ENCODE peak calls at places on chromosomes 11 and 22, in ten cellular contexts. K, P, O, B, Y, J, D, F, Q and R are unnamed samples.

GRCh38 chr11:44658451-44658850 is 68.3 kb upstream of the TSPAN18 start:
- DNase-seq in K (peak), P (no peak), O (peak), B (no peak), Y (no peak), J (peak), D (no peak), F (no peak), Q (no peak), R (no peak)

GRCh38 chr22:18984564-18984963 is 48.5 kb upstream of the PRODH start:
- DNase-seq in K (no peak), P (no peak), O (no peak), B (no peak), Y (no peak), J (no peak), D (no peak), F (no peak), Q (no peak), R (no peak)

GRCh38 chr22:38317237-38317994 is at the start of gene CSNK1E:
- DNase-seq in K (peak), P (peak), O (peak), B (peak), Y (peak), J (peak), D (peak), F (peak), Q (peak), R (peak)

GRCh38 chr11:134521001-134521400 is 109.0 kb upstream of the B3GAT1 start:
- DNase-seq in K (no peak), P (no peak), O (no peak), B (no peak), Y (no peak), J (no peak), D (no peak), F (no peak), Q (no peak), R (no peak)

GRCh38 chr11:33942954-33943353 is 51.1 kb upstream of the LMO2 start:
- DNase-seq in K (peak), P (peak), O (peak), B (no peak), Y (peak), J (no peak), D (peak), F (peak), Q (no peak), R (no peak)

GRCh38 chr22:33780761-33781160 is 139.5 kb downstream of the LARGE1 start:
- DNase-seq in K (no peak), P (no peak), O (no peak), B (no peak), Y (no peak), J (no peak), D (no peak), F (no peak), Q (no peak), R (no peak)

GRCh38 chr11:72189448-72190250 is 2.3 kb upstream of the FOLR1 start:
- DNase-seq in K (no peak), P (no peak), O (peak), B (no peak), Y (no peak), J (peak), D (peak), F (no peak), Q (no peak), R (no peak)

GRCh38 chr22:30636226-30637077 is 871 bp downstream of the SLC35E4 start:
- DNase-seq in K (no peak), P (peak), O (peak), B (no peak), Y (no peak), J (peak), D (peak), F (peak), Q (no peak), R (peak)

GRCh38 chr11:35088676-35089075 is 50.3 kb upstream of the CD44 start:
- DNase-seq in K (no peak), P (no peak), O (no peak), B (no peak), Y (no peak), J (no peak), D (peak), F (no peak), Q (no peak), R (no peak)

GRCh38 chr11:46381046-46381835 is at the start of gene MDK:
- DNase-seq in K (peak), P (no peak), O (no peak), B (no peak), Y (no peak), J (peak), D (no peak), F (no peak), Q (no peak), R (peak)

GRCh38 chr11:95330332-95330731 is 99.3 kb upstream of the SESN3 start:
- DNase-seq in K (no peak), P (peak), O (no peak), B (no peak), Y (no peak), J (peak), D (no peak), F (no peak), Q (no peak), R (no peak)

GRCh38 chr11:3835752-3836151 is 5.0 kb downstream of the RHOG start:
- DNase-seq in K (no peak), P (no peak), O (no peak), B (no peak), Y (no peak), J (no peak), D (no peak), F (peak), Q (no peak), R (no peak)

GRCh38 chr11:90250970-90251369 is 28.1 kb upstream of the CHORDC1 start:
- DNase-seq in K (no peak), P (no peak), O (no peak), B (no peak), Y (no peak), J (no peak), D (no peak), F (no peak), Q (no peak), R (no peak)

GRCh38 chr11:43765194-43765593 is 84.7 kb downstream of the HSD17B12 start:
- DNase-seq in K (no peak), P (no peak), O (no peak), B (no peak), Y (no peak), J (no peak), D (no peak), F (no peak), Q (no peak), R (no peak)

GRCh38 chr11:117972044-117972443 is 14.2 kb upstream of the IL10RA start:
- DNase-seq in K (no peak), P (no peak), O (no peak), B (no peak), Y (peak), J (no peak), D (no peak), F (no peak), Q (no peak), R (no peak)

GRCh38 chr11:8229299-8230177 is 34.1 kb downstream of the LMO1 start:
- DNase-seq in K (peak), P (no peak), O (no peak), B (no peak), Y (no peak), J (no peak), D (peak), F (peak), Q (no peak), R (peak)

GRCh38 chr11:60777572-60777971 is 7.6 kb upstream of the MS4A10 start:
- DNase-seq in K (peak), P (peak), O (peak), B (no peak), Y (no peak), J (no peak), D (peak), F (peak), Q (no peak), R (no peak)

GRCh38 chr11:85685131-85685819 is 720 bp downstream of the CCDC89 start:
- DNase-seq in K (peak), P (no peak), O (peak), B (no peak), Y (no peak), J (peak), D (no peak), F (no peak), Q (no peak), R (no peak)

GRCh38 chr11:8593935-8594909 is at the start of gene STK33:
- DNase-seq in K (peak), P (peak), O (no peak), B (no peak), Y (no peak), J (peak), D (peak), F (peak), Q (no peak), R (peak)

GRCh38 chr11:62129610-62130497 is 6.0 kb downstream of the INCENP start:
- DNase-seq in K (no peak), P (no peak), O (no peak), B (no peak), Y (peak), J (no peak), D (no peak), F (no peak), Q (no peak), R (no peak)

GRCh38 chr22:23779731-23780130 is 7.0 kb upstream of the SMARCB1 start:
- DNase-seq in K (no peak), P (no peak), O (no peak), B (no peak), Y (no peak), J (no peak), D (no peak), F (no peak), Q (no peak), R (no peak)

GRCh38 chr11:29310016-29310415 is 706.8 kb downstream of the KCNA4 start:
- DNase-seq in K (peak), P (peak), O (peak), B (no peak), Y (no peak), J (no peak), D (peak), F (no peak), Q (no peak), R (no peak)

GRCh38 chr22:37514526-37515051 is 4.6 kb downstream of the CARD10 start:
- DNase-seq in K (no peak), P (no peak), O (no peak), B (no peak), Y (no peak), J (no peak), D (peak), F (no peak), Q (no peak), R (no peak)

GRCh38 chr11:12827929-12828812 is 153.9 kb downstream of the TEAD1 start:
- DNase-seq in K (peak), P (peak), O (peak), B (no peak), Y (no peak), J (peak), D (peak), F (no peak), Q (peak), R (peak)

GRCh38 chr11:93846411-93846810 is 4.0 kb downstream of the VSTM5 start:
- DNase-seq in K (peak), P (peak), O (peak), B (no peak), Y (no peak), J (no peak), D (peak), F (no peak), Q (no peak), R (no peak)

GRCh38 chr22:38540731-38541130 is 29.3 kb downstream of the DMC1 start:
- DNase-seq in K (no peak), P (no peak), O (no peak), B (no peak), Y (no peak), J (no peak), D (no peak), F (no peak), Q (no peak), R (no peak)

GRCh38 chr11:78722786-78723185 is 148.1 kb upstream of the NARS2 start:
- DNase-seq in K (peak), P (peak), O (peak), B (no peak), Y (no peak), J (no peak), D (peak), F (no peak), Q (no peak), R (no peak)

GRCh38 chr11:3614742-3615171 is 27.0 kb downstream of the ART5 start:
- DNase-seq in K (no peak), P (no peak), O (peak), B (no peak), Y (no peak), J (no peak), D (no peak), F (no peak), Q (no peak), R (peak)

GRCh38 chr11:86954288-86955110 is 696 bp downstream of the FZD4 start:
- DNase-seq in K (no peak), P (no peak), O (no peak), B (no peak), Y (peak), J (peak), D (no peak), F (no peak), Q (no peak), R (peak)

GRCh38 chr11:413120-414081 is 1.4 kb downstream of the SIGIRR start:
- DNase-seq in K (no peak), P (no peak), O (no peak), B (peak), Y (no peak), J (no peak), D (no peak), F (no peak), Q (no peak), R (peak)

DNA sequence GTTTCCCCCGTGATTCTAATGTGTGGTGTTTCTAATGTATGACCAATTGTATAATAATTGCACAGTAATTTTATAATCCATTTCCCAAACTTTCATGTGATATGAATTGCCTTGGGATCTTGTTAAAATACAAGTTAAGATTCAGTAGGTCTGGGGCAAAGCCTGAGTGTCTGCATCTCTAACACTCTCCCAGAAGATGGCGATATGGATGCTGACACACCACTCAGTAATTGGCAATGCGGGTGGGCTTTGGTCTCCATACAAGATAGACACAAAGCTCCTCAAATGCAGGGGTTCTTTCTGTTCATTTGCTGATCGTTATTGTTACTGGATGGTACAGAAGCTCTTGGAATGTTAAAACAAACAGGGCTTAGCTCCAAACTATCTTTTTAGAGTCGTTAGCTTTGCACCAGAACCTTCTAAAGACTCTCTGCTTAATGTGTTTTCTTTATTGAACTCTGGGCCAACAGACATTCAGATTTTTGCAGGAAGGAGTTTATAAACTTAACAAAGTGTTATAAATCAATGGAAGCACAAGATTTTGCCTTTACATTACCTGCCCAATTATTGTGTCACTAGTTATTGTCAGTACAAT is 45.4 kb upstream of the ANO3 start:
- DNase-seq in K (peak), P (peak), O (no peak), B (no peak), Y (no peak), J (peak), D (peak), F (no peak), Q (no peak), R (no peak)
- TF ChIP-seq CTCF in K (peak), P (peak), O (peak), B (no peak), Y (no peak), J (peak), D (peak), F (peak), Q (peak), R (no peak)

DNA sequence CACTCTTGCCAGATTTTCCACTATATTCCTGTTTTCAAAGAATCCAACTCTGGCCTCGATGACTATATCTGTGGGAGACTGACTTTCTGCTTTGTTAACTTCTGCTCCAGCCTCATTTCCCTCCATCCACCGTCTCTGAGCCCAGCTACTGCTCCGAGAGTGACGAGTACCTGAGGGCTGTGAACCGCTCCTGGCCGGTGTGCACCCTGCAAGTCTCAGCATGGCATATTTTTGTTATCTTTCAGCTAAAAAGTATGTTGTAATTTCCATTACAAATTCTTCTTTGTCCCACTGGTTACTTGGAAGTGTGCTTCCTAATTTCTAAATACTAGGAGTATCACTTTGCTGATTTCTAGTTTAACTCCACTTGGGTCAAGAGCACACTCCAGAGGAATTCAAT is 36.5 kb upstream of the MOB2 start:
- DNase-seq in K (no peak), P (no peak), O (no peak), B (no peak), Y (no peak), J (no peak), D (no peak), F (no peak), Q (no peak), R (no peak)
- TF ChIP-seq CTCF in K (no peak), P (no peak), O (no peak), B (no peak), Y (no peak), J (no peak), D (no peak), F (no peak), Q (no peak), R (no peak)

DNA sequence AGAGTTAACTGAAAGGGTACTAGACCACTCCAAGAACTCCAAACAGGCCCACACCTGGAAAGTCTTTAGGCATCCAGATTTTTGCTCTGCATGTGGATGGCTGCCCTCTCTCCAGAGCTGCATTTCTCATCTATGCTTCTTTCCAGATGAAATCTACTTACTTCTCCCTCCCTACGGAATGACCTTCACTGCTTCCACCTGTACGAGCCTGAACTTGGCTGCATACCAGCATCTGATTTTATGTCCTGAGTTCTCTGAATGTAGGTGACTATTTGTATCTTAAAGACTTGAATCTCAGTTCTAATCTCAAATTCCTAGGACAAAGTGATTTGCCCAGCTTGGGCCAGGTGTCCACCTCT is 13.3 kb downstream of the CELF1 start:
- DNase-seq in K (no peak), P (no peak), O (no peak), B (no peak), Y (no peak), J (no peak), D (no peak), F (no peak), Q (no peak), R (no peak)
- TF ChIP-seq CTCF in K (no peak), P (no peak), O (no peak), B (no peak), Y (no peak), J (no peak), D (no peak), F (no peak), Q (no peak), R (no peak)

GRCh38 chr11:131629925-131630324 is 259.5 kb downstream of the NTM start:
- DNase-seq in K (no peak), P (no peak), O (no peak), B (no peak), Y (no peak), J (peak), D (no peak), F (no peak), Q (no peak), R (no peak)
- TF ChIP-seq CTCF in K (no peak), P (peak), O (peak), B (no peak), Y (no peak), J (peak), D (peak), F (no peak), Q (no peak), R (no peak)

DNA sequence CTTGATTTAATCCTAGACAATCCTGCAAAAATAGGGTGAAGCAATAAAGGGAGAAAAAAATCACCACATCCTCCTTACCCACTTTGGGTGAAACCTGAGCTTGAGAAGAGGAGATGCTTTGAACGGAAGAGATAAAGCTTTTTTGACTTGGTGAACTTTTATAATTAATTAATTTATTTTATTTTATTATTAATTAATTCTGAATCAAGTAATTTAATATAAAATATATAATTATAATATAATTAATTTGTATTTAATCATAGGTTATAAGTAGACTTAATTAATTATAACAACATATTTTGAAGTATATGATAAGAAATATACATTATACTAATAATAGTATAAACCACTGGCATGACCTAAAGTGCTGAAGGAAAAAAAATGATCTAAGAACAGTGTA is 2164.8 kb downstream of the LRRC4C start:
- DNase-seq in K (no peak), P (no peak), O (no peak), B (no peak), Y (no peak), J (no peak), D (no peak), F (no peak), Q (no peak), R (no peak)
- TF ChIP-seq CTCF in K (no peak), P (no peak), O (no peak), B (no peak), Y (no peak), J (no peak), D (no peak), F (no peak), Q (no peak), R (no peak)

GRCh38 chr11:97557399-97557798 is 1167.6 kb downstream of the JRKL start:
- DNase-seq in K (peak), P (peak), O (no peak), B (no peak), Y (no peak), J (no peak), D (no peak), F (no peak), Q (no peak), R (no peak)
- TF ChIP-seq CTCF in K (peak), P (no peak), O (no peak), B (no peak), Y (no peak), J (peak), D (peak), F (peak), Q (no peak), R (no peak)

GRCh38 chr11:77467233-77467632 is 6.7 kb downstream of the PAK1 start:
- DNase-seq in K (no peak), P (no peak), O (no peak), B (no peak), Y (no peak), J (no peak), D (no peak), F (no peak), Q (no peak), R (no peak)

GRCh38 chr11:77470971-77471370 is 2.9 kb downstream of the PAK1 start:
- DNase-seq in K (no peak), P (no peak), O (no peak), B (no peak), Y (no peak), J (no peak), D (no peak), F (no peak), Q (no peak), R (no peak)

GRCh38 chr11:77467993-77468392 is 5.9 kb downstream of the PAK1 start:
- DNase-seq in K (peak), P (no peak), O (peak), B (no peak), Y (no peak), J (no peak), D (no peak), F (no peak), Q (no peak), R (no peak)

GRCh38 chr11:77470504-77470903 is 3.4 kb downstream of the PAK1 start:
- DNase-seq in K (no peak), P (no peak), O (no peak), B (no peak), Y (no peak), J (no peak), D (no peak), F (no peak), Q (no peak), R (no peak)

GRCh38 chr11:77468527-77468926 is 5.4 kb downstream of the PAK1 start:
- DNase-seq in K (no peak), P (no peak), O (no peak), B (no peak), Y (no peak), J (no peak), D (no peak), F (no peak), Q (no peak), R (no peak)
- TF ChIP-seq CTCF in K (no peak), P (no peak), O (no peak), B (no peak), Y (no peak), J (peak), D (no peak), F (no peak), Q (no peak), R (no peak)